ENCODE peak calls at places on chromosomes 16 and 17, in six cellular contexts. One of them, this sample, is unnamed.

GRCh38 chr16:79856581-79856980 is 256.0 kb upstream of the MAF start:
- DNase-seq in left ventricle myocardium inferior: no peak
- DNase-seq in CD8-positive, alpha-beta memory T cell: no peak
- DNase-seq in BJ: no peak
- DNase-seq in endodermal cell: no peak
- DNase-seq in effector memory CD4-positive, alpha-beta T cell: no peak
- DNase-seq in this sample: no peak

GRCh38 chr17:292531-293382 is 59.9 kb downstream of the RPH3AL start:
- DNase-seq in endodermal cell: no peak
- DNase-seq in left ventricle myocardium inferior: no peak
- DNase-seq in effector memory CD4-positive, alpha-beta T cell: no peak
- DNase-seq in CD8-positive, alpha-beta memory T cell: no peak
- DNase-seq in BJ: no peak
- DNase-seq in this sample: peak

GRCh38 chr17:6043405-6043804 is 26.8 kb upstream of the WSCD1 start:
- DNase-seq in BJ: no peak
- DNase-seq in effector memory CD4-positive, alpha-beta T cell: no peak
- DNase-seq in left ventricle myocardium inferior: no peak
- DNase-seq in CD8-positive, alpha-beta memory T cell: no peak
- DNase-seq in endodermal cell: no peak
- DNase-seq in this sample: no peak

GRCh38 chr17:79420318-79421243 is 190.3 kb downstream of the RBFOX3 start:
- DNase-seq in left ventricle myocardium inferior: no peak
- DNase-seq in BJ: no peak
- DNase-seq in CD8-positive, alpha-beta memory T cell: no peak
- DNase-seq in effector memory CD4-positive, alpha-beta T cell: no peak
- DNase-seq in endodermal cell: peak
- DNase-seq in this sample: no peak

GRCh38 chr16:77223184-77223583 is 24.0 kb downstream of the SYCE1L start:
- DNase-seq in left ventricle myocardium inferior: no peak
- DNase-seq in CD8-positive, alpha-beta memory T cell: no peak
- DNase-seq in BJ: no peak
- DNase-seq in endodermal cell: peak
- DNase-seq in effector memory CD4-positive, alpha-beta T cell: no peak
- DNase-seq in this sample: no peak

GRCh38 chr16:53692146-53692545 is 11.5 kb downstream of the RPGRIP1L start:
- DNase-seq in BJ: no peak
- DNase-seq in endodermal cell: peak
- DNase-seq in effector memory CD4-positive, alpha-beta T cell: no peak
- DNase-seq in left ventricle myocardium inferior: no peak
- DNase-seq in CD8-positive, alpha-beta memory T cell: no peak
- DNase-seq in this sample: no peak

GRCh38 chr17:1399679-1400512 is at the start of gene YWHAE:
- DNase-seq in BJ: peak
- DNase-seq in CD8-positive, alpha-beta memory T cell: peak
- DNase-seq in endodermal cell: peak
- DNase-seq in effector memory CD4-positive, alpha-beta T cell: peak
- DNase-seq in left ventricle myocardium inferior: peak
- DNase-seq in this sample: peak

GRCh38 chr17:70006159-70006558 is 68.9 kb upstream of the KCNJ16 start:
- DNase-seq in BJ: no peak
- DNase-seq in left ventricle myocardium inferior: no peak
- DNase-seq in CD8-positive, alpha-beta memory T cell: no peak
- DNase-seq in endodermal cell: no peak
- DNase-seq in effector memory CD4-positive, alpha-beta T cell: no peak
- DNase-seq in this sample: no peak

GRCh38 chr17:39001703-39002637 is 34.8 kb upstream of the FBXO47 start:
- DNase-seq in effector memory CD4-positive, alpha-beta T cell: no peak
- DNase-seq in endodermal cell: peak
- DNase-seq in BJ: peak
- DNase-seq in CD8-positive, alpha-beta memory T cell: no peak
- DNase-seq in left ventricle myocardium inferior: peak
- DNase-seq in this sample: peak

GRCh38 chr16:82990155-82990554 is 363.4 kb downstream of the CDH13 start:
- DNase-seq in effector memory CD4-positive, alpha-beta T cell: no peak
- DNase-seq in BJ: no peak
- DNase-seq in CD8-positive, alpha-beta memory T cell: no peak
- DNase-seq in left ventricle myocardium inferior: no peak
- DNase-seq in endodermal cell: no peak
- DNase-seq in this sample: no peak

GRCh38 chr16:11138769-11139623 is 117.0 kb downstream of the SOCS1 start:
- DNase-seq in CD8-positive, alpha-beta memory T cell: no peak
- DNase-seq in left ventricle myocardium inferior: no peak
- DNase-seq in BJ: no peak
- DNase-seq in effector memory CD4-positive, alpha-beta T cell: no peak
- DNase-seq in endodermal cell: no peak
- DNase-seq in this sample: no peak

GRCh38 chr16:24573141-24573540 is 33.8 kb downstream of the RBBP6 start:
- DNase-seq in effector memory CD4-positive, alpha-beta T cell: no peak
- DNase-seq in BJ: no peak
- DNase-seq in CD8-positive, alpha-beta memory T cell: no peak
- DNase-seq in left ventricle myocardium inferior: no peak
- DNase-seq in endodermal cell: no peak
- DNase-seq in this sample: no peak

GRCh38 chr16:24562811-24563210 is 23.4 kb downstream of the RBBP6 start:
- DNase-seq in left ventricle myocardium inferior: no peak
- DNase-seq in BJ: no peak
- DNase-seq in effector memory CD4-positive, alpha-beta T cell: no peak
- DNase-seq in CD8-positive, alpha-beta memory T cell: no peak
- DNase-seq in endodermal cell: no peak
- DNase-seq in this sample: no peak

GRCh38 chr16:24572069-24572468 is 32.7 kb downstream of the RBBP6 start:
- DNase-seq in endodermal cell: no peak
- DNase-seq in BJ: no peak
- DNase-seq in CD8-positive, alpha-beta memory T cell: no peak
- DNase-seq in effector memory CD4-positive, alpha-beta T cell: no peak
- DNase-seq in left ventricle myocardium inferior: no peak
- DNase-seq in this sample: no peak

DNA sequence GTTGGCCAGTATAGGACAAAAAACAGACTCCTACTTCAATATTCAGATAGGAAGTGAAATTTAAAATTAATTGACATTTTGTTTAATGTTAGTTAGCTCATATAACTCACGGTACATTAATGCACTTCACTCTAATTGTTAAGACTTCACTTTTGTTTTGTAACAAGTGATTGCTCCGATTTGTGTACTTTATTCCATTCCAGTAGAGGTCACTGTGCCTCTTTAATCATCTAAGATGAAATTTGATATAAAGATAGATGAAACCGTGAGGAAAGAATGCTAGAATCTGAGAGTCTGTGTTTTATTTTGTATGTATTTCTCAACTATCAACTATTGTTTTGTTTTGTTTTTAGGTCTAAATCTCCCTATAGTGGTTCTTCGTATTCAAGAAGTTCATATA is 29.0 kb downstream of the RBBP6 start:
- DNase-seq in effector memory CD4-positive, alpha-beta T cell: no peak
- DNase-seq in left ventricle myocardium inferior: no peak
- DNase-seq in endodermal cell: no peak
- DNase-seq in BJ: no peak
- DNase-seq in CD8-positive, alpha-beta memory T cell: no peak
- DNase-seq in this sample: no peak
- H3K4me3 ChIP-seq in effector memory CD4-positive, alpha-beta T cell: no peak
- H3K4me3 ChIP-seq in left ventricle myocardium inferior: no peak
- H3K4me3 ChIP-seq in endodermal cell: no peak
- H3K4me3 ChIP-seq in BJ: no peak
- H3K4me3 ChIP-seq in CD8-positive, alpha-beta memory T cell: no peak
- H3K4me3 ChIP-seq in this sample: no peak

DNA sequence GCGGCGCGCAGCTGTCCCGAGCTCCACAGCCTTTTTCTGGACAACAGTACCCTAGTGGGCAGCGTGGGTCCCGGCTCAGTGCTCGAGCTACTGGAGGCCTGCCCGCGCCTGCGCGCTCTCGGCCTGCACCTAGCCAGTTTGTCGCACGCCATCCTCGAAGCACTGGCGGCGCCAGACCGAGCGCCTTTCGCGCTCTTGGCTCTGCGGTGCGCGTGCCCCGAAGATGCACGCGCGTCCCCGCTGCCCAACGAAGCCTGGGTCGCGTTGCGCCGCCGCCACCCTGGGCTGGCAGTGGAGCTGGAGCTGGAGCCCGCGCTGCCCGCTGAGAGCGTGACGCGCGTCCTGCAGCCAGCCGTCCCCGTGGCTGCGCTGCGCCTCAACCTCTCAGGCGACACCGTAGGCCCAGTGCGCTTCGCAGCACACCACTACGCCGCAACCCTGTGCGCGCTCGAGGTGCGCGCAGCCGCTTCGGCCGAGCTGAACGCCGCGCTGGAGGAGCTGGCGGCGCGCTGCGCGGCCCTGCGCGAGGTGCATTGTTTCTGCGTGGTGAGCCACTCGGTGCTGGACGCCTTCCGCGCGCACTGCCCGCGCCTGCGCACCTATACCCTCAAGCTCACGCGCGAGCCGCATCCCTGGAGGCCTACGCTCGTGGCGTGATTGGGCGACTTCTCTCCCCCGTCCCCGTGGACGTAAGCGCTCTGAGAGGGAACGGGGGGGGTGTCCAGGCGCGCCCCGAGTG is 1.2 kb upstream of the HSF4 start:
- DNase-seq in CD8-positive, alpha-beta memory T cell: peak
- DNase-seq in BJ: no peak
- DNase-seq in effector memory CD4-positive, alpha-beta T cell: no peak
- DNase-seq in endodermal cell: peak
- DNase-seq in left ventricle myocardium inferior: peak
- DNase-seq in this sample: peak
- H3K4me3 ChIP-seq in CD8-positive, alpha-beta memory T cell: peak
- H3K4me3 ChIP-seq in BJ: no peak
- H3K4me3 ChIP-seq in effector memory CD4-positive, alpha-beta T cell: peak
- H3K4me3 ChIP-seq in endodermal cell: peak
- H3K4me3 ChIP-seq in left ventricle myocardium inferior: peak
- H3K4me3 ChIP-seq in this sample: peak

GRCh38 chr17:48586355-48586924 is 3.6 kb downstream of the HOXB3 start:
- DNase-seq in endodermal cell: peak
- DNase-seq in BJ: no peak
- DNase-seq in left ventricle myocardium inferior: no peak
- DNase-seq in effector memory CD4-positive, alpha-beta T cell: no peak
- DNase-seq in CD8-positive, alpha-beta memory T cell: no peak
- DNase-seq in this sample: no peak
- H3K4me3 ChIP-seq in endodermal cell: peak
- H3K4me3 ChIP-seq in BJ: no peak
- H3K4me3 ChIP-seq in left ventricle myocardium inferior: peak
- H3K4me3 ChIP-seq in effector memory CD4-positive, alpha-beta T cell: peak
- H3K4me3 ChIP-seq in CD8-positive, alpha-beta memory T cell: peak
- H3K4me3 ChIP-seq in this sample: peak

GRCh38 chr16:12901597-12902436 is at the start of gene SHISA9:
- DNase-seq in BJ: no peak
- DNase-seq in left ventricle myocardium inferior: no peak
- DNase-seq in endodermal cell: peak
- DNase-seq in CD8-positive, alpha-beta memory T cell: no peak
- DNase-seq in effector memory CD4-positive, alpha-beta T cell: no peak
- DNase-seq in this sample: no peak

GRCh38 chr16:12901204-12901596 is 198 bp upstream of the SHISA9 start:
- DNase-seq in endodermal cell: peak
- DNase-seq in effector memory CD4-positive, alpha-beta T cell: no peak
- DNase-seq in BJ: no peak
- DNase-seq in CD8-positive, alpha-beta memory T cell: no peak
- DNase-seq in left ventricle myocardium inferior: no peak
- DNase-seq in this sample: no peak

GRCh38 chr16:12902511-12903324 is 1.3 kb downstream of the SHISA9 start:
- DNase-seq in CD8-positive, alpha-beta memory T cell: no peak
- DNase-seq in effector memory CD4-positive, alpha-beta T cell: no peak
- DNase-seq in endodermal cell: peak
- DNase-seq in BJ: no peak
- DNase-seq in left ventricle myocardium inferior: no peak
- DNase-seq in this sample: peak

GRCh38 chr16:12904041-12904671 is 2.8 kb downstream of the SHISA9 start:
- DNase-seq in left ventricle myocardium inferior: no peak
- DNase-seq in CD8-positive, alpha-beta memory T cell: no peak
- DNase-seq in BJ: no peak
- DNase-seq in endodermal cell: peak
- DNase-seq in effector memory CD4-positive, alpha-beta T cell: no peak
- DNase-seq in this sample: no peak

DNA sequence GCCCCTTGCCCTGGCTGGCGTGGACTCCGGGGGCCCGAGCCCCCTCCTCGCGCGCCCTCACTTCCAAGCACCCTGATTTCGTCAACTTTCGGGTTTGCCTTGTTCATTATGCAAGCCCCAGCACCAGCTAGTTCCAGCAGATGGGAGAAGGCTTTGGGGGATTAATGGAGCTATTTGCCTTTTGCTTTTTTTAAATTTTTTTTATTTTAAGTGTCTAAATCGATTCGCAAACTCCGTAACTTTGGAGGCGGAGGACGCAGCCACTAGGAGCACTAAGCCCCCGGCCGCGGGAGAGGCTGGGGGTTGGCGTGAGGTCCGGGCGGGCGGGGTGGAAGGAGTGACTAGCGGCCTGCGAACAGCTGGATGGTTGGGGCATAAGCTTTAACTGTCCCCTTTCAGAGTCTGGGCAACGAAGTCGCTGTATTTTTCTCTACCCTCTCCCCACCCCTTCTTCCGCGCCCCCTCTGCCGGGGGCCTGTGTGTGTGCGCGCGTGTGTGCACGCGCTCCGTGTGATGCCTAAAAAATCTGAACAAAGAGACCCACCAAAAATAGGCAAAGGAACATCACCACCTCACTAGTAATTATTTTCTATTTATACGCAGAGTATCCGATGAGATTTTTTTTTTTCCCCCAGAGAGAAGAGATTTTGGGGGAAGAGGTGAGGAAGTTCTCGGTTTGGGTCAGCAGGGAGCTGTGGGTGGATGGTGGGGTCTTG is 2.1 kb downstream of the SHISA9 start:
- DNase-seq in CD8-positive, alpha-beta memory T cell: no peak
- DNase-seq in endodermal cell: peak
- DNase-seq in left ventricle myocardium inferior: no peak
- DNase-seq in BJ: no peak
- DNase-seq in effector memory CD4-positive, alpha-beta T cell: no peak
- DNase-seq in this sample: no peak
- H3K4me3 ChIP-seq in CD8-positive, alpha-beta memory T cell: no peak
- H3K4me3 ChIP-seq in endodermal cell: peak
- H3K4me3 ChIP-seq in left ventricle myocardium inferior: peak
- H3K4me3 ChIP-seq in BJ: no peak
- H3K4me3 ChIP-seq in effector memory CD4-positive, alpha-beta T cell: no peak
- H3K4me3 ChIP-seq in this sample: peak

DNA sequence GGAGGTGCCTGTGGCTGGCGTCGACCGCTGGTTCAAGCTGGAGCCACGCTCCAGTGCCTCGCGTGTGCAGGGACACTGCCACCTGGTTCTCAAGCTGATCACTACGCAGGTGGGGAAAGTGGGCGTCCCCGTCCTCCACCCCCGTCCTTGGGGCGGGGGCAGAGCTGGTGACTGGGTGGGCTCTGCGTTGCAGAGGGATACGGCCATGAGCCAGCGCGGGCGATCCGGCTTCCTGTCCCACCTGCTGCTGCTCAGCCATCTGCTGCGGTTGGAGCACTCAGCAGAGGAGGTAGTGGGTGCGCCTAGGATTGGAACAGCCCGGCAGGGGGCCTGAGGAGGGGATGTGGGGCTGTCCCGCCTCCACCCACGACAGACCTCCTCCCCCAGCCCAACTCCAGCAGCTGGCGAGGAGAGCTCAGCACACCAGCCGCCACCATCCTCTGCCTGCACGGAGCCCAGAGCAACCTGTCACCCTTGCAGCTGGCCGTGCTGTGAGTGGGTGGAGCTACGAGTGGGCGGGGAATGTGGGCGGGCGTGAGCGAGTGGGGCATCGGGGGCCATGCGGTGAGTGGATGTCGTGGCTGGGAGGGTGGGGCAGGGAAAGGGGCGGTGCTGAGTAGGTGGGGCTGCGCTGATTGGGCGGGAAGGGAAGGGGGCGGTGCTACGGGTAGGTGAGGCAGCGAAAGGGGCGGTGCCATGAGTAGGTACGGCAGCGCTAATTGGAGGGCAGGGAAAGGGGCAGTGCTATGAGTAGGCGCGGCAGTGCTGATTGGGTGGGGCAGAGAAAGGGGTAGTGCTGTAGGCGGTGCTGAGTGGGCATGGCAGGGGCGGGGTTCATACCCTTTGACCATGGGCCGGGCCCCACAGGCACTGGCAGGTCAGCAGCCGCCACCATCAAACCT is 8.9 kb downstream of the TSR3 start:
- DNase-seq in CD8-positive, alpha-beta memory T cell: peak
- DNase-seq in BJ: peak
- DNase-seq in endodermal cell: peak
- DNase-seq in effector memory CD4-positive, alpha-beta T cell: peak
- DNase-seq in left ventricle myocardium inferior: peak
- DNase-seq in this sample: peak
- H3K4me3 ChIP-seq in CD8-positive, alpha-beta memory T cell: peak
- H3K4me3 ChIP-seq in BJ: no peak
- H3K4me3 ChIP-seq in endodermal cell: peak
- H3K4me3 ChIP-seq in effector memory CD4-positive, alpha-beta T cell: peak
- H3K4me3 ChIP-seq in left ventricle myocardium inferior: peak
- H3K4me3 ChIP-seq in this sample: peak

This sample was measured in kidney.